ENCODE peak calls at places on chromosome 22, in seven cellular contexts. One of them, this sample, is unnamed. For H3K4me1, the result is how much of the 10 kb centered on the place peaks cover.

GRCh38 chr22:37762389-37762836 is 45.3 kb upstream of the GCAT start:
- DNase-seq in esophagus squamous epithelium: no peak
- DNase-seq in SJSA1: no peak
- DNase-seq in GM23338: no peak
- DNase-seq in ovary: no peak
- DNase-seq in right atrium auricular region: no peak
- DNase-seq in H9: no peak
- DNase-seq in this sample: no peak

GRCh38 chr22:45884201-45885067 is 92.5 kb downstream of the WNT7B start:
- DNase-seq in esophagus squamous epithelium: no peak
- DNase-seq in SJSA1: no peak
- DNase-seq in GM23338: no peak
- DNase-seq in ovary: peak
- DNase-seq in right atrium auricular region: no peak
- DNase-seq in H9: peak
- DNase-seq in this sample: no peak

GRCh38 chr22:45503071-45503815 is 560 bp downstream of the FBLN1 start:
- DNase-seq in esophagus squamous epithelium: no peak
- DNase-seq in SJSA1: no peak
- DNase-seq in GM23338: peak
- DNase-seq in ovary: no peak
- DNase-seq in right atrium auricular region: no peak
- DNase-seq in H9: peak
- DNase-seq in this sample: no peak

GRCh38 chr22:37741312-37741795 is 44.5 kb downstream of the TRIOBP start:
- DNase-seq in esophagus squamous epithelium: no peak
- DNase-seq in SJSA1: peak
- DNase-seq in GM23338: peak
- DNase-seq in ovary: peak
- DNase-seq in right atrium auricular region: peak
- DNase-seq in H9: no peak
- DNase-seq in this sample: no peak

GRCh38 chr22:19239464-19239863 is 52.1 kb downstream of the CLTCL1 start:
- DNase-seq in esophagus squamous epithelium: no peak
- DNase-seq in SJSA1: no peak
- DNase-seq in GM23338: no peak
- DNase-seq in ovary: no peak
- DNase-seq in right atrium auricular region: no peak
- DNase-seq in H9: no peak
- DNase-seq in this sample: no peak

GRCh38 chr22:48268771-48269552 is 1506.5 kb downstream of the TBC1D22A start:
- DNase-seq in esophagus squamous epithelium: no peak
- DNase-seq in SJSA1: peak
- DNase-seq in GM23338: no peak
- DNase-seq in ovary: no peak
- DNase-seq in right atrium auricular region: no peak
- DNase-seq in H9: no peak
- DNase-seq in this sample: no peak

GRCh38 chr22:44348963-44349950 is 36.5 kb upstream of the SHISAL1 start:
- DNase-seq in esophagus squamous epithelium: no peak
- DNase-seq in SJSA1: no peak
- DNase-seq in GM23338: no peak
- DNase-seq in ovary: peak
- DNase-seq in right atrium auricular region: no peak
- DNase-seq in H9: no peak
- DNase-seq in this sample: no peak

GRCh38 chr22:41351011-41351410 is 30.7 kb upstream of the TEF start:
- DNase-seq in esophagus squamous epithelium: no peak
- DNase-seq in SJSA1: no peak
- DNase-seq in GM23338: no peak
- DNase-seq in ovary: no peak
- DNase-seq in right atrium auricular region: no peak
- DNase-seq in H9: no peak
- DNase-seq in this sample: no peak

GRCh38 chr22:26428515-26429457 is at the start of gene ASPHD2:
- DNase-seq in esophagus squamous epithelium: no peak
- DNase-seq in SJSA1: no peak
- DNase-seq in GM23338: peak
- DNase-seq in ovary: peak
- DNase-seq in right atrium auricular region: no peak
- DNase-seq in H9: peak
- DNase-seq in this sample: no peak

GRCh38 chr22:22720724-22721261 is 76.4 kb downstream of the GGTLC2 start:
- DNase-seq in esophagus squamous epithelium: no peak
- DNase-seq in SJSA1: no peak
- DNase-seq in GM23338: no peak
- DNase-seq in ovary: no peak
- DNase-seq in right atrium auricular region: no peak
- DNase-seq in H9: no peak
- DNase-seq in this sample: no peak

GRCh38 chr22:47854680-47855079 is 1092.2 kb downstream of the TBC1D22A start:
- DNase-seq in esophagus squamous epithelium: no peak
- DNase-seq in SJSA1: no peak
- DNase-seq in GM23338: no peak
- DNase-seq in ovary: no peak
- DNase-seq in right atrium auricular region: peak
- DNase-seq in H9: no peak
- DNase-seq in this sample: no peak

GRCh38 chr22:44668190-44668885 is 33.7 kb upstream of the PRR5 start:
- DNase-seq in esophagus squamous epithelium: no peak
- DNase-seq in SJSA1: no peak
- DNase-seq in GM23338: peak
- DNase-seq in ovary: peak
- DNase-seq in right atrium auricular region: no peak
- DNase-seq in H9: peak
- DNase-seq in this sample: no peak

GRCh38 chr22:25643232-25644000 is 78.9 kb downstream of the GRK3 start:
- DNase-seq in esophagus squamous epithelium: no peak
- DNase-seq in SJSA1: no peak
- DNase-seq in GM23338: peak
- DNase-seq in ovary: no peak
- DNase-seq in right atrium auricular region: no peak
- DNase-seq in H9: no peak
- DNase-seq in this sample: no peak

GRCh38 chr22:50665738-50666137 is 6.9 kb upstream of the SHANK3 start:
- DNase-seq in esophagus squamous epithelium: no peak
- DNase-seq in SJSA1: no peak
- DNase-seq in GM23338: no peak
- DNase-seq in ovary: no peak
- DNase-seq in right atrium auricular region: no peak
- DNase-seq in H9: no peak
- DNase-seq in this sample: no peak

GRCh38 chr22:46064236-46064965 is 85.9 kb upstream of the PPARA start:
- DNase-seq in esophagus squamous epithelium: no peak
- DNase-seq in SJSA1: no peak
- DNase-seq in GM23338: no peak
- DNase-seq in ovary: peak
- DNase-seq in right atrium auricular region: no peak
- DNase-seq in H9: peak
- DNase-seq in this sample: no peak

GRCh38 chr22:49659924-49660315 is 167.8 kb downstream of the BRD1 start:
- DNase-seq in esophagus squamous epithelium: no peak
- DNase-seq in SJSA1: peak
- DNase-seq in GM23338: no peak
- DNase-seq in ovary: no peak
- DNase-seq in right atrium auricular region: no peak
- DNase-seq in H9: peak
- DNase-seq in this sample: no peak

GRCh38 chr22:47035443-47035881 is 273.0 kb downstream of the TBC1D22A start:
- DNase-seq in esophagus squamous epithelium: no peak
- DNase-seq in SJSA1: no peak
- DNase-seq in GM23338: no peak
- DNase-seq in ovary: peak
- DNase-seq in right atrium auricular region: no peak
- DNase-seq in H9: no peak
- DNase-seq in this sample: no peak

GRCh38 chr22:46933040-46933439 is 170.6 kb downstream of the TBC1D22A start:
- DNase-seq in esophagus squamous epithelium: no peak
- DNase-seq in SJSA1: no peak
- DNase-seq in GM23338: no peak
- DNase-seq in ovary: no peak
- DNase-seq in right atrium auricular region: peak
- DNase-seq in H9: no peak
- DNase-seq in this sample: no peak

GRCh38 chr22:50216684-50217520 is 16.1 kb downstream of the SELENOO start:
- DNase-seq in esophagus squamous epithelium: no peak
- DNase-seq in SJSA1: no peak
- DNase-seq in GM23338: no peak
- DNase-seq in ovary: peak
- DNase-seq in right atrium auricular region: no peak
- DNase-seq in H9: no peak
- DNase-seq in this sample: no peak

GRCh38 chr22:46069518-46070214 is 80.7 kb upstream of the PPARA start:
- DNase-seq in esophagus squamous epithelium: no peak
- DNase-seq in SJSA1: peak
- DNase-seq in GM23338: no peak
- DNase-seq in ovary: peak
- DNase-seq in right atrium auricular region: peak
- DNase-seq in H9: peak
- DNase-seq in this sample: peak

GRCh38 chr22:19201130-19201857 is 22.8 kb upstream of the SLC25A1 start:
- DNase-seq in esophagus squamous epithelium: no peak
- DNase-seq in SJSA1: no peak
- DNase-seq in GM23338: no peak
- DNase-seq in ovary: no peak
- DNase-seq in right atrium auricular region: no peak
- DNase-seq in H9: no peak
- DNase-seq in this sample: no peak

GRCh38 chr22:29184886-29185575 is 20.7 kb upstream of the EMID1 start:
- DNase-seq in esophagus squamous epithelium: no peak
- DNase-seq in SJSA1: no peak
- DNase-seq in GM23338: no peak
- DNase-seq in ovary: no peak
- DNase-seq in right atrium auricular region: no peak
- DNase-seq in H9: no peak
- DNase-seq in this sample: no peak

GRCh38 chr22:47128216-47129215 is 366.1 kb downstream of the TBC1D22A start:
- DNase-seq in esophagus squamous epithelium: no peak
- DNase-seq in SJSA1: no peak
- DNase-seq in GM23338: no peak
- DNase-seq in ovary: peak
- DNase-seq in right atrium auricular region: no peak
- DNase-seq in H9: no peak
- DNase-seq in this sample: no peak

GRCh38 chr22:50340157-50340879 is 2.8 kb upstream of the PPP6R2 start:
- DNase-seq in esophagus squamous epithelium: no peak
- DNase-seq in SJSA1: no peak
- DNase-seq in GM23338: peak
- DNase-seq in ovary: no peak
- DNase-seq in right atrium auricular region: no peak
- DNase-seq in H9: no peak
- DNase-seq in this sample: no peak

GRCh38 chr22:36767035-36767775 is 8.7 kb downstream of the IFT27 start:
- DNase-seq in esophagus squamous epithelium: no peak
- DNase-seq in SJSA1: no peak
- DNase-seq in GM23338: no peak
- DNase-seq in ovary: no peak
- DNase-seq in right atrium auricular region: no peak
- DNase-seq in H9: peak
- DNase-seq in this sample: no peak

GRCh38 chr22:48534395-48534958 is 1293.2 kb downstream of the BRD1 start:
- DNase-seq in esophagus squamous epithelium: no peak
- DNase-seq in SJSA1: no peak
- DNase-seq in GM23338: no peak
- DNase-seq in ovary: no peak
- DNase-seq in right atrium auricular region: no peak
- DNase-seq in H9: no peak
- DNase-seq in this sample: no peak

GRCh38 chr22:31614781-31615480 is 47.1 kb downstream of the PISD start:
- DNase-seq in esophagus squamous epithelium: no peak
- DNase-seq in SJSA1: no peak
- DNase-seq in GM23338: no peak
- DNase-seq in ovary: no peak
- DNase-seq in right atrium auricular region: no peak
- DNase-seq in H9: no peak
- DNase-seq in this sample: no peak
- H3K4me1 ChIP-seq in esophagus squamous epithelium: under half
- H3K4me1 ChIP-seq in SJSA1: under half
- H3K4me1 ChIP-seq in GM23338: under half
- H3K4me1 ChIP-seq in ovary: under half
- H3K4me1 ChIP-seq in right atrium auricular region: under half
- H3K4me1 ChIP-seq in H9: under half
- H3K4me1 ChIP-seq in this sample: under half

GRCh38 chr22:27673839-27674238 is 127.7 kb downstream of the MN1 start:
- DNase-seq in esophagus squamous epithelium: no peak
- DNase-seq in SJSA1: no peak
- DNase-seq in GM23338: no peak
- DNase-seq in ovary: no peak
- DNase-seq in right atrium auricular region: no peak
- DNase-seq in H9: no peak
- DNase-seq in this sample: no peak
- H3K4me1 ChIP-seq in esophagus squamous epithelium: under half
- H3K4me1 ChIP-seq in SJSA1: under half
- H3K4me1 ChIP-seq in GM23338: under half
- H3K4me1 ChIP-seq in ovary: under half
- H3K4me1 ChIP-seq in right atrium auricular region: under half
- H3K4me1 ChIP-seq in H9: under half
- H3K4me1 ChIP-seq in this sample: under half

GRCh38 chr22:42695294-42695693 is 25.4 kb downstream of the A4GALT start:
- DNase-seq in esophagus squamous epithelium: no peak
- DNase-seq in SJSA1: no peak
- DNase-seq in GM23338: no peak
- DNase-seq in ovary: no peak
- DNase-seq in right atrium auricular region: no peak
- DNase-seq in H9: no peak
- DNase-seq in this sample: no peak
- H3K4me1 ChIP-seq in esophagus squamous epithelium: under half
- H3K4me1 ChIP-seq in SJSA1: under half
- H3K4me1 ChIP-seq in GM23338: under half
- H3K4me1 ChIP-seq in ovary: under half
- H3K4me1 ChIP-seq in right atrium auricular region: under half
- H3K4me1 ChIP-seq in H9: under half
- H3K4me1 ChIP-seq in this sample: under half

GRCh38 chr22:30809086-30809485 is 114.4 kb downstream of the OSBP2 start:
- DNase-seq in esophagus squamous epithelium: no peak
- DNase-seq in SJSA1: no peak
- DNase-seq in GM23338: no peak
- DNase-seq in ovary: no peak
- DNase-seq in right atrium auricular region: no peak
- DNase-seq in H9: no peak
- DNase-seq in this sample: no peak

GRCh38 chr22:30813936-30814335 is 119.3 kb downstream of the OSBP2 start:
- DNase-seq in esophagus squamous epithelium: no peak
- DNase-seq in SJSA1: no peak
- DNase-seq in GM23338: no peak
- DNase-seq in ovary: no peak
- DNase-seq in right atrium auricular region: no peak
- DNase-seq in H9: no peak
- DNase-seq in this sample: no peak

GRCh38 chr22:30804626-30805025 is 110.0 kb downstream of the OSBP2 start:
- DNase-seq in esophagus squamous epithelium: no peak
- DNase-seq in SJSA1: no peak
- DNase-seq in GM23338: no peak
- DNase-seq in ovary: no peak
- DNase-seq in right atrium auricular region: no peak
- DNase-seq in H9: no peak
- DNase-seq in this sample: no peak

GRCh38 chr22:30806391-30806861 is 111.8 kb downstream of the OSBP2 start:
- DNase-seq in esophagus squamous epithelium: no peak
- DNase-seq in SJSA1: peak
- DNase-seq in GM23338: peak
- DNase-seq in ovary: no peak
- DNase-seq in right atrium auricular region: no peak
- DNase-seq in H9: peak
- DNase-seq in this sample: no peak

GRCh38 chr22:30810105-30810504 is 115.4 kb downstream of the OSBP2 start:
- DNase-seq in esophagus squamous epithelium: no peak
- DNase-seq in SJSA1: no peak
- DNase-seq in GM23338: no peak
- DNase-seq in ovary: no peak
- DNase-seq in right atrium auricular region: no peak
- DNase-seq in H9: no peak
- DNase-seq in this sample: no peak
- H3K4me1 ChIP-seq in esophagus squamous epithelium: under half
- H3K4me1 ChIP-seq in SJSA1: under half
- H3K4me1 ChIP-seq in GM23338: under half
- H3K4me1 ChIP-seq in ovary: under half
- H3K4me1 ChIP-seq in right atrium auricular region: under half
- H3K4me1 ChIP-seq in H9: under half
- H3K4me1 ChIP-seq in this sample: under half

This sample was measured in Panc1.